ENCODE peak calls at places on chromosomes 12 and 14, in nine cellular contexts. F, S, O, M, Y, R, B, G and T are unnamed samples.

GRCh38 chr12:63922446-63922845 is 77.9 kb downstream of the SRGAP1 start:
- DNase-seq in F (no peak), S (no peak), O (no peak), M (no peak), Y (no peak), R (peak; percentile 80), B (no peak), G (no peak), T (peak; percentile 68)

GRCh38 chr14:98953544-98954346 is 318.3 kb downstream of the BCL11B start:
- DNase-seq in F (peak; percentile 61), S (peak; percentile 42), O (peak; percentile 56), M (no peak), Y (no peak), R (peak; percentile 63), B (no peak), G (peak; percentile 86), T (no peak)

GRCh38 chr14:99589031-99589441 is 15.0 kb downstream of the CCDC85C start:
- DNase-seq in F (no peak), S (no peak), O (no peak), M (no peak), Y (no peak), R (no peak), B (no peak), G (no peak), T (no peak)

GRCh38 chr14:92649934-92650545 is 98.4 kb downstream of the LGMN start:
- DNase-seq in F (no peak), S (peak; percentile 73), O (peak; percentile 87), M (no peak), Y (no peak), R (peak; percentile 60), B (no peak), G (peak; percentile 78), T (peak; percentile 9)

GRCh38 chr14:74583689-74584434 is 28.2 kb downstream of the LTBP2 start:
- DNase-seq in F (peak; percentile 55), S (peak; percentile 12), O (no peak), M (no peak), Y (no peak), R (peak; percentile 53), B (no peak), G (no peak), T (no peak)

GRCh38 chr12:88471641-88472040 is 108.6 kb downstream of the KITLG start:
- DNase-seq in F (no peak), S (no peak), O (no peak), M (no peak), Y (peak; percentile 30), R (peak; percentile 45), B (peak; percentile 77), G (peak; percentile 45), T (no peak)

GRCh38 chr14:52068741-52069616 is at the start of gene NID2:
- DNase-seq in F (peak; percentile 90), S (peak; percentile 91), O (peak; percentile 64), M (no peak), Y (peak; percentile 95), R (peak; percentile 98), B (peak; percentile 95), G (peak; percentile 45), T (peak; percentile 41)

GRCh38 chr12:47753021-47754001 is 5.4 kb downstream of the RAPGEF3 start:
- DNase-seq in F (no peak), S (no peak), O (peak; percentile 83), M (no peak), Y (peak; percentile 87), R (no peak), B (no peak), G (peak; percentile 98), T (no peak)

GRCh38 chr12:26172478-26172877 is 22.9 kb upstream of the SSPN start:
- DNase-seq in F (no peak), S (no peak), O (no peak), M (no peak), Y (no peak), R (no peak), B (no peak), G (no peak), T (no peak)

GRCh38 chr12:3725267-3726115 is 27.4 kb downstream of the CRACR2A start:
- DNase-seq in F (no peak), S (peak; percentile 18), O (no peak), M (no peak), Y (peak; percentile 36), R (peak; percentile 3), B (no peak), G (no peak), T (no peak)

GRCh38 chr12:101697197-101697929 is at the start of gene CHPT1:
- DNase-seq in F (peak; percentile 83), S (peak; percentile 50), O (peak; percentile 75), M (peak; percentile 79), Y (peak; percentile 85), R (peak; percentile 74), B (peak; percentile 87), G (peak; percentile 27), T (peak; percentile 90)

GRCh38 chr14:36751116-36751515 is 89.5 kb downstream of the PAX9 start:
- DNase-seq in F (peak; percentile 38), S (no peak), O (no peak), M (no peak), Y (no peak), R (no peak), B (no peak), G (no peak), T (peak; percentile 42)

GRCh38 chr12:88310666-88311065 is 168.6 kb downstream of the TMTC3 start:
- DNase-seq in F (no peak), S (no peak), O (no peak), M (no peak), Y (no peak), R (no peak), B (no peak), G (no peak), T (no peak)

GRCh38 chr12:89192419-89192818 is 159.9 kb downstream of the DUSP6 start:
- DNase-seq in F (no peak), S (no peak), O (no peak), M (no peak), Y (no peak), R (no peak), B (no peak), G (no peak), T (no peak)

GRCh38 chr12:5789469-5789968 is 155.5 kb downstream of the ANO2 start:
- DNase-seq in F (no peak), S (no peak), O (peak; percentile 31), M (peak; percentile 21), Y (no peak), R (peak; percentile 56), B (no peak), G (no peak), T (no peak)

GRCh38 chr14:69006346-69006745 is 27.2 kb upstream of the ACTN1 start:
- DNase-seq in F (no peak), S (no peak), O (no peak), M (no peak), Y (no peak), R (no peak), B (no peak), G (no peak), T (no peak)

DNA sequence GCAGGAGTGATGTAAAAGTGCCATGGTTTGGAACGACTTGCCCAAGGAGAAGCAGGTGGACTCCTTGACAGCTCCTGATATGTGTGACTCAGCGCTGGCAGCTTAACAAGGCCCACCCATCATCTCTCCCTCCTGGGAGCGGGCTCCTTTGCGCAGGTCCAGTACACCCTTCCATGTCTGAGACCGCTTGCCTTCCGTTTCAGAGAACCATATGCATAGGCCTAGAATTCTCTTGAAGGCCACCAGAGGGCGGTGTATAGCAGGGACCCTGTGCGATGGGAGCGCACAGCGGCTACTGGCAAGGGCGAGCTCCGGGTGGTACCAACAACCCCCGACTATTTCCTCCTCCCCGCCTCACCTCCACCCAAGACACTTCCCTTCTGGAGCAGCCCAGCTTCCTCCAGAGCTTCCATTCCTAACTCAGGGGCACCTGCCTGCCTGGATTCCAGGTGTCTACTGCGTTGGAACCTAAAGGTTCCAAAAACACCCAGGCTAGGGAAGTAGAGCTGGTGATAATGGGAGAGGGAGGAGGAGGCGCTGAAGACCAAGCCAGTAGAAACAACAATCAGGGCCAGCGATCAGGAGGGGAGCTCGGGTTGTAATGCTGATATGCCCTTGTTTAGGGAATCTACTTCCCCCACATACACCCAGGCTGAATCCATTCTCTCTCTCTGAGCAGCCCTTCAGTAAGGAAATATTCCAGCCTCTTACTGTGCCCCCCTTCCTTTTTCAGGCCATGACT is 6.2 kb downstream of the DHH start:
- DNase-seq in F (peak; percentile 93), S (peak; percentile 86), O (peak; percentile 84), M (peak; percentile 80), Y (peak; percentile 93), R (peak; percentile 95), B (peak; percentile 85), G (no peak), T (peak; percentile 84)
- H3K4me3 ChIP-seq in F (no peak overlapping the region), S (no peak overlapping the region), O (no peak overlapping the region), M (no peak overlapping the region), Y (peak overlapping the region; percentile 49), R (no peak overlapping the region), B (no peak overlapping the region), G (no peak overlapping the region), T (no peak overlapping the region)

GRCh38 chr12:52200086-52200782 is 8.4 kb upstream of the KRT80 start:
- DNase-seq in F (no peak), S (no peak), O (no peak), M (no peak), Y (no peak), R (no peak), B (peak; percentile 60), G (no peak), T (no peak)
- H3K4me1 ChIP-seq in F (peaks cover 16% of the 10 kb centered on the region), S (no peaks in the 10 kb centered on the region), O (peaks cover 5% of the 10 kb centered on the region), M (no peaks in the 10 kb centered on the region), Y (peaks cover 5% of the 10 kb centered on the region), R (peaks cover 26% of the 10 kb centered on the region), B (peaks cover 36% of the 10 kb centered on the region), G (no peaks in the 10 kb centered on the region), T (peaks cover 7% of the 10 kb centered on the region)

GRCh38 chr14:104775073-104775489 is 20.5 kb downstream of the AKT1 start:
- DNase-seq in F (no peak), S (no peak), O (no peak), M (no peak), Y (no peak), R (no peak), B (no peak), G (no peak), T (no peak)

GRCh38 chr14:104773505-104774452 is 20.8 kb downstream of the SIVA1 start:
- DNase-seq in F (no peak), S (no peak), O (no peak), M (no peak), Y (peak; percentile 40), R (no peak), B (no peak), G (no peak), T (no peak)

GRCh38 chr14:104772707-104773504 is 20.0 kb downstream of the SIVA1 start:
- DNase-seq in F (no peak), S (no peak), O (no peak), M (no peak), Y (no peak), R (no peak), B (no peak), G (no peak), T (no peak)

GRCh38 chr14:104776481-104776880 is 19.1 kb downstream of the AKT1 start:
- DNase-seq in F (no peak), S (no peak), O (no peak), M (no peak), Y (no peak), R (no peak), B (no peak), G (no peak), T (no peak)

GRCh38 chr14:104774453-104775072 is 21.0 kb downstream of the AKT1 start:
- DNase-seq in F (no peak), S (no peak), O (no peak), M (no peak), Y (no peak), R (no peak), B (no peak), G (no peak), T (peak; percentile 61)
- H3K36me3 ChIP-seq in F (no peaks in the 10 kb centered on the region), S (no peaks in the 10 kb centered on the region), O (peaks cover 74% of the 10 kb centered on the region), M (peaks cover 3% of the 10 kb centered on the region), Y (peaks cover 5% of the 10 kb centered on the region), R (peaks cover 46% of the 10 kb centered on the region), B (no peaks in the 10 kb centered on the region), G (no peaks in the 10 kb centered on the region), T (peaks cover 7% of the 10 kb centered on the region)

GRCh38 chr14:77455966-77456640 is 1.3 kb downstream of the VIPAS39 start:
- DNase-seq in F (no peak), S (no peak), O (no peak), M (no peak), Y (no peak), R (no peak), B (no peak), G (no peak), T (no peak)
- H3K4me3 ChIP-seq in F (peak overlapping the region; percentile 71), S (no peak overlapping the region), O (no peak overlapping the region), M (no peak overlapping the region), Y (peak overlapping the region; percentile 80), R (peak overlapping the region; percentile 100), B (peak overlapping the region; percentile 83), G (peak overlapping the region; percentile 98), T (peak overlapping the region; percentile 65)